ENCODE peak calls at places on chromosome 15, in ten cellular contexts. I is HCT116, J is Peyer's patch, S is ovary, X is A549, H is stomach, F is body of pancreas, Q is lower leg skin, C is IMR-90, Z is esophagus muscularis mucosa. G is an unnamed sample.
A peak's percentile ranks its signal among the peaks of the same experiment; 100 is the strongest.

GRCh38 chr15:40743466-40743865 is 11.6 kb downstream of the RMDN3 start:
- DNase-seq in X (no peak), Z (no peak), J (peak; percentile 73), C (no peak), Q (no peak), H (no peak), I (no peak), S (no peak), F (no peak), G (no peak)

GRCh38 chr15:30917013-30917412 is 13.3 kb downstream of the FAN1 start:
- DNase-seq in X (no peak), S (no peak), C (no peak), I (no peak), H (no peak), F (no peak), J (no peak), Z (no peak), Q (no peak), G (no peak)

GRCh38 chr15:65376767-65377104 is 1.1 kb downstream of the IGDCC3 start:
- DNase-seq in X (no peak), Z (no peak), Q (no peak), I (no peak), H (no peak), J (no peak), C (no peak), F (peak; percentile 15), S (no peak), G (no peak)

GRCh38 chr15:94053626-94054025 is 177.7 kb upstream of the MCTP2 start:
- DNase-seq in Q (no peak), X (no peak), H (no peak), J (no peak), S (no peak), C (no peak), F (no peak), Z (no peak), I (no peak), G (no peak)

GRCh38 chr15:95840004-95840403 is 490.5 kb upstream of the NR2F2 start:
- DNase-seq in J (peak; percentile 49), H (no peak), X (no peak), I (no peak), C (peak; percentile 93), F (peak; percentile 24), Q (no peak), S (peak; percentile 44), Z (no peak), G (peak; percentile 62)

GRCh38 chr15:63554337-63554927 is 42.8 kb upstream of the FBXL22 start:
- DNase-seq in H (no peak), S (no peak), I (no peak), J (no peak), C (peak; percentile 27), F (no peak), Q (no peak), Z (no peak), X (no peak), G (no peak)

GRCh38 chr15:84715442-84716035 is 400 bp downstream of the SEC11A start:
- DNase-seq in Q (peak; percentile 85), I (no peak), X (peak; percentile 45), S (no peak), F (peak; percentile 31), Z (no peak), C (peak; percentile 28), J (peak; percentile 52), H (peak; percentile 32), G (peak; percentile 41)

GRCh38 chr15:31145271-31145911 is 43.9 kb upstream of the TRPM1 start:
- DNase-seq in I (no peak), X (peak; percentile 43), J (no peak), Q (no peak), Z (peak; percentile 21), F (no peak), C (peak; percentile 17), S (no peak), H (no peak), G (no peak)

GRCh38 chr15:71051539-71051938 is 63.7 kb upstream of the THSD4 start:
- DNase-seq in F (no peak), S (no peak), C (peak; percentile 94), J (no peak), X (no peak), Z (no peak), H (no peak), Q (no peak), I (no peak), G (peak; percentile 61)

GRCh38 chr15:71048913-71049675 is 66.2 kb upstream of the THSD4 start:
- DNase-seq in X (no peak), C (peak; percentile 99), J (no peak), Z (no peak), H (no peak), F (no peak), S (no peak), Q (no peak), I (no peak), G (no peak)

GRCh38 chr15:71052356-71052755 is 62.9 kb upstream of the THSD4 start:
- DNase-seq in S (no peak), X (no peak), H (no peak), F (no peak), Z (no peak), C (peak; percentile 90), Q (no peak), I (no peak), J (no peak), G (no peak)

GRCh38 chr15:71050461-71050860 is 64.8 kb upstream of the THSD4 start:
- DNase-seq in J (no peak), Z (no peak), F (no peak), C (no peak), I (no peak), Q (no peak), S (no peak), H (no peak), X (no peak), G (no peak)

GRCh38 chr15:71049706-71050422 is 65.4 kb upstream of the THSD4 start:
- DNase-seq in C (peak; percentile 68), F (no peak), Z (no peak), J (no peak), X (no peak), Q (no peak), I (no peak), H (no peak), S (no peak), G (no peak)
- TF ChIP-seq POLR2A in C (peak; percentile 6), F (no peak), Z (no peak), J (no peak), X (no peak), Q (no peak), I (no peak), H (no peak), S (no peak), G (no peak)

GRCh38 chr15:82750831-82751181 is 41.1 kb upstream of the AP3B2 start:
- DNase-seq in Z (no peak), S (no peak), J (no peak), X (peak; percentile 18), C (no peak), I (no peak), F (peak; percentile 20), H (no peak), Q (no peak), G (no peak)

GRCh38 chr15:82748315-82748714 is 38.6 kb upstream of the AP3B2 start:
- DNase-seq in S (no peak), C (no peak), H (no peak), Q (no peak), X (no peak), Z (no peak), J (no peak), I (no peak), F (no peak), G (no peak)

DNA sequence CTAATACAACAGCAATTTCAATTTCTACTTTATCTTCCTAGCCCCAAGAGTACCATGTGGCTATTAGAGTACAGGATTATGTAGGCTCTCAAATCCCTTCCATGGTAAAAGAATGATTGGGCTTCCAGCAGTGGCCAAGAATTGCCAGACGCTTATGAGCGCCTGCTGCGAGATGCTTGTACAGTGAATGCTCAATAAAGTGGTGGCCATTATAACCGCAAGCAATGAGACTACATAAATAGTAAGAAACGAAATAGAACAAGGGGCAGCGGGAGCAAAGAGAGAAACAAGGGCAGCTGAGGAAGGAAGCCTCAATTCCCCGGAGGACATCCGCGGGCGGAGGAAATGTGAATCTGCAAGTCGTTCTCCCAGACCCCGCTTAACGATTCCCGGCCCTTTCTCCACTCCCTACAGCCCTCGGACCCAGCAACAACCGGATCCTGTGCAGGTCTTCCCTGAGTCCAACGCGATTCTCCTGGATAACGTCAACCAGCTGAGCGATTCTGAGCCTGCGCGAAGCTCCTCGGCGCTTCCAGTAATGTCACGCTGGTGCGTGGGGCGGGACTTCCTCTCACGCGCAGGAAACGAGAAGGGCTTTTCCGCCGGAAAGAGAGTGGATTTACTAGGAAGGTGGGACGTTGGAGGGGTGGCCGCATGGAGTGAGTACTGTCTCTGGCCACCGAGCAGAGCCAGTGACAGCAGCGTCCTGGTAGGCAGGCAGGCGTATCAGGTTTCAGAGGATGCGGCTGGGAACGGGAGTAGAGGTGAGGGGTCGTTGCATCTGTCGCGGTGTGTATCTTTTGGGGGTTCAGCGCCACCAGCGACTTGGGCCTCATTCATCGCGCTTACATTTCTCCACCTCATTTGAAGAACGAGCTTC is 40.5 kb upstream of the AP3B2 start:
- DNase-seq in Z (peak; percentile 96), Q (peak; percentile 97), I (peak; percentile 90), X (peak; percentile 95), H (peak; percentile 91), J (peak; percentile 96), S (peak; percentile 88), F (peak; percentile 94), C (peak; percentile 94), G (peak; percentile 97)
- TF ChIP-seq POLR2A in Z (peak; percentile 56), Q (no peak), I (no peak), X (peak; percentile 93), H (no peak), J (peak; percentile 36), S (peak; percentile 72), F (peak; percentile 85), C (peak; percentile 77), G (peak; percentile 59)

DNA sequence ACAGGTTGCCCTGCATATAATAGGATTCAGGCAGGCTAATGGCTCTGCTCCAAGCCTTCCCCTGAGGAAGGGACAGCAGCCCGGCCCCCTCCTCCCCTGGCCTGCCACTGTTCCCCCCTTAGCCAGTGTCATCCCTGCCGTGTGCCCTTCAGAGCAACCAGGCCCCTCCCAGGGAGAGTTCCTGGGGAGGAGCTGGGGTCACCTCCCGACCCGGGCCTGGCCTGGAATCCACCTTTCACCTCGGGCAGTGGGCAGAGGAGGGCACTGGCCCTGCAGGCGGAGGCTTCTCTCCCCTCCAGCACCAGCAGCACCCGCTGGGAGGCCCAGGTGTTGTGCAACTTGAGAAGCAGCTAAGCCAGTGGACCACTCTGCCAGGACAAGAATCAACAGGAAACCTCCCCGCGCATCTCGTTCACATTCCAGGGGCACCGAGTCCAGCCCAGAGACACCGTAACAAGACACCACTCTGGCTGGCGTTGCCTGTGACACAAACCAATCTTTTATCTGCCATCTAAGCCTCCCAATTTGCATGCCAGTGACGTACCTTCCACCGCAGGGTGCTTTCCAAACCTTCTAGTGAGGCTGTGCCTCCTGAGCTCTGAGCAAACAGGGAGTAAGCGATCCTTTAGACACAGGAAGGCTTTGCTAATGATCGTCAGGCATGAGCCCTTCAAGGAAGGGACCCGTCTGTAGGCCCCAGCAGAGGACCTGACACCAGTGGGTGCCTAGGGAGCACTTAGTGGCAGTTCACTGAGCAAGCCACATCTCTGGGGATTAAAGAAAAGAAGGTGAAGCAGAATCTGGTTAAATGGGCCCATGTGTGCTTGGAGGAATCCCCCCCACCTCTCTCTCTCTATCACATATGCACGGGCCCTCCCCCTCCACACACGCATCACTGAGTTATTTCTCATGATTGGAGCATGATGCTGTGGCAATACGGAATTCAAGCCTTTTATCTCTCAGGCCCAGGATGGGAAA is 98.9 kb upstream of the TLE3 start:
- DNase-seq in C (peak; percentile 88), Q (peak; percentile 94), X (no peak), F (peak; percentile 61), I (no peak), Z (no peak), J (peak; percentile 66), H (peak; percentile 34), S (peak; percentile 51), G (peak; percentile 43)
- TF ChIP-seq POLR2A in C (no peak), Q (no peak), X (no peak), F (peak; percentile 30), I (no peak), Z (no peak), J (no peak), H (no peak), S (no peak), G (no peak)

GRCh38 chr15:90030376-90030775 is 29.3 kb downstream of the ZNF710 start:
- DNase-seq in Z (no peak), F (peak; percentile 79), I (no peak), Q (peak; percentile 70), C (no peak), J (peak; percentile 47), H (peak; percentile 49), S (no peak), X (no peak), G (no peak)

GRCh38 chr15:90033006-90033405 is 31.9 kb downstream of the ZNF710 start:
- DNase-seq in H (no peak), I (no peak), F (no peak), Q (peak; percentile 46), X (no peak), S (no peak), Z (no peak), J (peak; percentile 39), C (no peak), G (no peak)

GRCh38 chr15:90029024-90029423 is 27.9 kb downstream of the ZNF710 start:
- DNase-seq in J (peak; percentile 82), F (peak; percentile 81), I (no peak), Q (no peak), C (no peak), H (peak; percentile 65), S (no peak), Z (no peak), X (no peak), G (no peak)

GRCh38 chr15:90033448-90033847 is 32.3 kb downstream of the ZNF710 start:
- DNase-seq in Z (no peak), Q (peak; percentile 40), I (no peak), J (peak; percentile 22), H (no peak), F (no peak), C (no peak), S (no peak), X (no peak), G (no peak)

DNA sequence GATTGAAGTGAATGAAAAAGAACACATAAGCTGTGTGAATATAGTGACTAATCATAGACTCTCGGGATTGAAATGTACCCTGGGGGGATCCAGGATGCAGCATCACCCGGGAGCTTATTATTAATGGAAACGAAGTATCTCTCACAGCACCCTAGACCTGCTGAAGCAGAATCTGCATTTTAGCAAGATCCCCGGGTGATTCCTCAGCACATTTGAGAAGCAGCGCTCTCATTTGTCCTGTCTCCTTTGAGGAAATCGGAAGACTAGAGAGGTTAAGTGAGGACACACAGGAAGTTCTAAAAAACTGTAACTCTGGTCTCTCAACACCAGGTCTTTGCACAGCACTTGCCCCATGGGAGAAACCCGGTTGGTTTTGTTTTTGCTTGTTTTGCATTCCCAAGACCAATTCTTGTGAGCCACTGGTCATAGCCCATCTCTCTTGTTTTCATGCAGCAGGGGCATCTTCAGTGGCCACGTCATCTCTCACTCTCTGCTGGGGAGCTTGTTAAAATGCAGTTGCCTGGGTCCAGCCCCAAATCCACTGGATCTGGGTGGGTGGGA is 30.2 kb downstream of the ZNF710 start:
- DNase-seq in C (peak; percentile 11), X (no peak), J (peak; percentile 48), S (no peak), H (no peak), Q (peak; percentile 46), I (no peak), Z (no peak), F (no peak), G (no peak)
- TF ChIP-seq POLR2A in C (no peak), X (no peak), J (no peak), S (no peak), H (no peak), Q (no peak), I (no peak), Z (no peak), F (no peak), G (no peak)

G was measured in testis.